ENCODE peak calls at places on chromosomes 13 and 19, in eight cellular contexts. L is GM06990, B is GM12878, Q is A549, C is BJ, A is IMR-90, O is brain microvascular endothelial cell, I is fibroblast of pulmonary artery. V is an unnamed sample.

GRCh38 chr13:22594041-22594440 is 586.7 kb upstream of the SGCG start:
- DNase-seq in L (no peak), B (no peak), Q (no peak), C (no peak), A (no peak), O (no peak), I (no peak), V (no peak)

GRCh38 chr13:113839536-113840204 is 24.2 kb downstream of the GAS6 start:
- DNase-seq in L (no peak), B (no peak), Q (no peak), C (no peak), A (no peak), O (no peak), I (no peak), V (no peak)

GRCh38 chr13:65744761-65745160 is 1485.4 kb downstream of the PCDH9 start:
- DNase-seq in L (no peak), B (no peak), Q (no peak), C (peak; percentile 11), A (peak; percentile 79), O (no peak), I (peak; percentile 65), V (no peak)

GRCh38 chr13:104750377-104750776 is 1684.2 kb upstream of the SLC10A2 start:
- DNase-seq in L (no peak), B (no peak), Q (no peak), C (no peak), A (no peak), O (peak; percentile 55), I (peak; percentile 6), V (no peak)

GRCh38 chr19:18386543-18387251 is 739 bp downstream of the GDF15 start:
- DNase-seq in L (no peak), B (no peak), Q (peak; percentile 46), C (no peak), A (peak; percentile 46), O (no peak), I (peak; percentile 58), V (no peak)

GRCh38 chr19:38549061-38549460 is 68.7 kb downstream of the MAP4K1 start:
- DNase-seq in L (no peak), B (no peak), Q (no peak), C (no peak), A (no peak), O (no peak), I (no peak), V (no peak)

GRCh38 chr19:1221141-1221903 is 15.7 kb downstream of the STK11 start:
- DNase-seq in L (no peak), B (no peak), Q (peak; percentile 61), C (no peak), A (peak; percentile 54), O (no peak), I (peak; percentile 61), V (no peak)

GRCh38 chr13:110916671-110917142 is 1.8 kb upstream of the ANKRD10 start:
- DNase-seq in L (no peak), B (no peak), Q (no peak), C (peak; percentile 51), A (peak; percentile 79), O (peak; percentile 79), I (peak; percentile 55), V (no peak)

GRCh38 chr13:93309886-93310520 is 83.4 kb downstream of the GPC6 start:
- DNase-seq in L (no peak), B (no peak), Q (peak; percentile 64), C (no peak), A (peak; percentile 51), O (peak; percentile 90), I (peak; percentile 95), V (peak; percentile 2)

GRCh38 chr19:4378886-4379285 is 21.5 kb downstream of the SH3GL1 start:
- DNase-seq in L (no peak), B (no peak), Q (no peak), C (no peak), A (no peak), O (no peak), I (no peak), V (no peak)

GRCh38 chr13:40875583-40875982 is 86.2 kb downstream of the SLC25A15 start:
- DNase-seq in L (no peak), B (no peak), Q (no peak), C (no peak), A (no peak), O (no peak), I (no peak), V (no peak)

GRCh38 chr13:39870197-39870746 is 214.8 kb downstream of the COG6 start:
- DNase-seq in L (no peak), B (no peak), Q (no peak), C (no peak), A (no peak), O (no peak), I (no peak), V (no peak)

GRCh38 chr13:79273045-79273444 is 133.0 kb downstream of the RBM26 start:
- DNase-seq in L (no peak), B (no peak), Q (no peak), C (no peak), A (no peak), O (no peak), I (no peak), V (no peak)

GRCh38 chr13:50129923-50130685 is 114.9 kb downstream of the KCNRG start:
- DNase-seq in L (peak; percentile 26), B (no peak), Q (peak; percentile 22), C (no peak), A (no peak), O (no peak), I (peak; percentile 31), V (peak; percentile 13)
- H3K4me3 ChIP-seq in L (peak overlapping the region; percentile 52), B (peak overlapping the region; percentile 50), Q (peak overlapping the region; percentile 60), C (peak overlapping the region; percentile 39), A (peak overlapping the region; percentile 41), O (peak overlapping the region; percentile 57), I (peak overlapping the region; percentile 49), V (peak overlapping the region; percentile 15)

GRCh38 chr19:45403781-45404556 is 900 bp downstream of the PPP1R13L start:
- DNase-seq in L (peak; percentile 59), B (no peak), Q (peak; percentile 80), C (no peak), A (no peak), O (peak; percentile 51), I (peak; percentile 39), V (peak; percentile 73)
- TF ChIP-seq CTCF in L (peak; percentile 79), B (peak; percentile 72), Q (peak; percentile 77), C (peak; percentile 74), A (peak; percentile 44), O (peak; percentile 80), I (peak; percentile 60), V (peak; percentile 58)

GRCh38 chr13:95300625-95301134 is 571 bp downstream of the ABCC4 start:
- DNase-seq in L (peak; percentile 74), B (no peak), Q (peak; percentile 71), C (no peak), A (peak; percentile 67), O (peak; percentile 20), I (peak; percentile 45), V (peak; percentile 86)

GRCh38 chr13:95301135-95301946 is at the start of gene ABCC4:
- DNase-seq in L (peak; percentile 89), B (no peak), Q (peak; percentile 81), C (no peak), A (peak; percentile 72), O (peak; percentile 41), I (peak; percentile 73), V (peak; percentile 89)

GRCh38 chr13:95304446-95304845 is 3.2 kb upstream of the ABCC4 start:
- DNase-seq in L (no peak), B (no peak), Q (no peak), C (no peak), A (no peak), O (no peak), I (no peak), V (no peak)

GRCh38 chr13:95298971-95299627 is 2.2 kb downstream of the ABCC4 start:
- DNase-seq in L (no peak), B (no peak), Q (peak; percentile 60), C (no peak), A (peak; percentile 94), O (peak; percentile 40), I (peak; percentile 72), V (peak; percentile 52)

DNA sequence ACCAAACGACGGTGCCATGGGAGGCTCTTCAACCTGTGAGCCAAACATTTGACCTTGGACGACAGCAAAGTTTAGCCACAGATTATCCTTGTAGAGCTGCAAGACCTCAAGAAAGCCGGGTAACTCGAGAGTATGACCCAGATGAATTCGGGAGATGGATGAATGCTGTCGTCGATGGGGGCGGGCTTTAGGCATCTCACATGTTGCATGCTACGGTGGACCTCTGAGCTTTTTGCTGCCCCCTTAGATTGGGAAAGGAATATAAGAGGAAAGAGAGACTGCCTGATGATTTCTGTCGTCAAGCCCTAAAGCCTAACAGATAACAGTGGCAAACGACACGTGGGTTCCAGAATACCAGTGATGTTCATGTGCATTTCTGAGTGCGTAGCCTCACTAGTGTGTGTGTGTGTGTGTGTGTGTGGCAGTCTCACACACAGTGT is 716 bp upstream of the ABCC4 start:
- DNase-seq in L (no peak), B (no peak), Q (no peak), C (no peak), A (no peak), O (peak; percentile 40), I (peak; percentile 47), V (no peak)
- H3K4me3 ChIP-seq in L (peak overlapping the region; percentile 78), B (peak overlapping the region; percentile 46), Q (peak overlapping the region; percentile 71), C (peak overlapping the region; percentile 64), A (peak overlapping the region; percentile 78), O (peak overlapping the region; percentile 76), I (peak overlapping the region; percentile 74), V (peak overlapping the region; percentile 83)

GRCh38 chr19:40778045-40778864 is at the start of gene RAB4B:
- DNase-seq in L (peak; percentile 100), B (peak; percentile 99), Q (peak; percentile 100), C (peak; percentile 98), A (peak; percentile 99), O (peak; percentile 99), I (peak; percentile 100), V (peak; percentile 100)

GRCh38 chr19:40777795-40778044 is 327 bp upstream of the RAB4B start:
- DNase-seq in L (no peak), B (no peak), Q (no peak), C (no peak), A (no peak), O (no peak), I (no peak), V (no peak)

GRCh38 chr19:40775632-40776022 is 306 bp downstream of the MIA start:
- DNase-seq in L (no peak), B (no peak), Q (no peak), C (no peak), A (no peak), O (no peak), I (no peak), V (no peak)

GRCh38 chr19:40776364-40776763 is 1.0 kb downstream of the MIA start:
- DNase-seq in L (no peak), B (no peak), Q (no peak), C (no peak), A (no peak), O (no peak), I (no peak), V (no peak)

DNA sequence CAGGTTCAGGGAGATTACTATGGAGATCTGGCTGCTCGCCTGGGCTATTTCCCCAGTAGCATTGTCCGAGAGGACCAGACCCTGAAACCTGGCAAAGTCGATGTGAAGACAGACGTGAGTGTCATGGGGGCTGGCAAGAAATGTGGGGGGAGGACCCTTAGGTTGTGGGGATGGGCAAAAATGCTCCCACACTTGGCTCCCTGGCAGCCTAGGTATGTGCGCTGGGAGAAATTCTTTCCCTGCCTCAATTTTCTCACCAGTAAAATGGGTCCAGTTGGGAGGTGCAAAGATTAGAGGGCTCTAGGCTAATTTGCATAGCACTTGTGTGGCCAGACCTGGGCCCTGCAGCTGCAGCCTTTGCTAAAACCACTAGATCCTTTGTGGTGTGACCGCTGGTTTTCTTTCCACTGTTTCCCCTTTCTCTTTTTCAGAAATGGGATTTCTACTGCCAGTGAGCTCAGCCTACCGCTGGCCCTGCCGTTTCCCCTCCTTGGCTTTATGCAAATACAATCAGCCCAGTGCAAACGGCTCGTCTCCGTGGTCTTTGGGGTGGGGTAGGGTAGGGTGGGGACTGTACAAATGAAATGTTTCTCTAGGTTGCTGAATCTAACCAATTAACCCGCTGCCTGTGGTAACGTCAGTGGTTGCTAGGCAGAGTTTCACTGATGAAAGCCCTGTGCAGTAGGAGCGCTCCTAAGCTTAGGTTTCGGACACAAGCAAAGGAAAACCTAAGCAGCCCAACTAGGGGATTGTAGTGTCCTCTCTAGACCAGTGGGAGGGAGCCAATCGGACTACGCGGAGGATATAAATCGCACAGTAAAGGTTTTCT is 867 bp upstream of the RAB4B start:
- DNase-seq in L (peak; percentile 87), B (peak; percentile 99), Q (peak; percentile 97), C (peak; percentile 80), A (peak; percentile 91), O (peak; percentile 95), I (peak; percentile 94), V (peak; percentile 99)
- TF ChIP-seq CTCF in L (no peak), B (no peak), Q (no peak), C (no peak), A (no peak), O (peak; percentile 2), I (no peak), V (no peak)